ENCODE peak calls at places on chromosomes 12 and 14, in four cellular contexts. V is A549, Q is K562, E is GM12878. X is an unnamed sample.

GRCh38 chr12:72872488-72872887 is 600.3 kb downstream of the TRHDE start:
- DNase-seq in V (no peak), Q (no peak), E (no peak), X (no peak)

GRCh38 chr12:52494518-52494917 is 1.5 kb upstream of the KRT6A start:
- DNase-seq in V (no peak), Q (no peak), E (no peak), X (no peak)

GRCh38 chr12:132222096-132222807 is 78.0 kb downstream of the NOC4L start:
- DNase-seq in V (peak; percentile 52), Q (no peak), E (peak; percentile 8), X (peak; percentile 28)

GRCh38 chr14:104650057-104650980 is 39.1 kb upstream of the INF2 start:
- DNase-seq in V (peak; percentile 82), Q (peak; percentile 83), E (no peak), X (peak; percentile 37)

GRCh38 chr12:122944588-122944987 is 21.7 kb downstream of the ABCB9 start:
- DNase-seq in V (no peak), Q (no peak), E (no peak), X (peak; percentile 33)

GRCh38 chr14:97920201-97920600 is 1123.0 kb downstream of the VRK1 start:
- DNase-seq in V (no peak), Q (no peak), E (no peak), X (no peak)

GRCh38 chr14:101889366-101889765 is 75.0 kb upstream of the DYNC1H1 start:
- DNase-seq in V (no peak), Q (no peak), E (no peak), X (no peak)

GRCh38 chr12:123726244-123726643 is 14.1 kb downstream of the ATP6V0A2 start:
- DNase-seq in V (no peak), Q (no peak), E (no peak), X (no peak)

DNA sequence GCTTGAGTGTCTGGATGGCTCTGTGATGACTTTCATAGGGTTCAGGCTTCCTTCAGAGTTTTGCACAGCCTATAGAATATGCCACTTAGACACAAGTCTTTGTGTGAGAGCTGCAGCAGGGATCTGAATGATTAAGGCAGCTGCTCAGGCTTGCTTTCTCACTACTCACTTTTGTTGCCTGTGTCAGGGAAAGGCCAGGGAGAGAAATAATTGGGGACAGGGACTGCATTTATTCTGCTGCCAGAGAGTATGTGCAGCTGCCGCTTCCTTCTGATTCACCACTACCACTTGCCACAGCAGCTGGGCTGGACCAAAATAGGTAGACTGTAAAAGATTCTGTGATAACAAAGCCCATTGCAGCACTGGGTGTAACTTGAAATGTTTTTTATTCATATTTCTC is 49.7 kb downstream of the TRMT5 start:
- DNase-seq in V (no peak), Q (no peak), E (no peak), X (no peak)
- TF ChIP-seq CEBPB in V (no peak), Q (no peak), E (no peak), X (no peak)

DNA sequence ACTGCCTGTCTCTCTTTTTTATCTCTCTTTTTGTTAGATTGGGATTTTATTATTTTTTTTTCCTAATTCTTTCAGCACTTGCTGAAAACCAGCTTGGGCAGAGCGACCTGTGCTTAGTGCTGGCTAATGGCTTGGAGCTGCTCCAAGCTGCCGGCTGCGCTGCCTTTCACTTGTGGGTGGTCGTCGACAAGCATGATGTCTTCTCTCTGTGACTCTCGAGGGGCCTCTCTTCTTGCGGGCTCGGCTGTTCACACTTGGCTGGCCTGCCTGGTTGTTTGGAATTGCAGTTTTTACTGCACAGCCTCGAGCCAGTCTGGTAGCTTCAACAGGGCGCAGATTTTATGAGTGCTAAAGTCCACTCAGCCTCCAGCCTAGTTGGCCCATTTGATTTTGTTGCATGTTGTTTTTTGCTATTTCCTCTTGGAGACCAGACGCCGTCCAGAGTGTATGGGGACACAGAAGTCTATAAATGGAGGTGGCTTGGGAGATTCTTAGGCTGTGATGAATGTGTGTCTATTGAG is 18.6 kb downstream of the TPCN1 start:
- DNase-seq in V (no peak), Q (no peak), E (no peak), X (no peak)
- TF ChIP-seq POLR2AphosphoS2 in V (no peak), Q (no peak), E (no peak), X (no peak)

DNA sequence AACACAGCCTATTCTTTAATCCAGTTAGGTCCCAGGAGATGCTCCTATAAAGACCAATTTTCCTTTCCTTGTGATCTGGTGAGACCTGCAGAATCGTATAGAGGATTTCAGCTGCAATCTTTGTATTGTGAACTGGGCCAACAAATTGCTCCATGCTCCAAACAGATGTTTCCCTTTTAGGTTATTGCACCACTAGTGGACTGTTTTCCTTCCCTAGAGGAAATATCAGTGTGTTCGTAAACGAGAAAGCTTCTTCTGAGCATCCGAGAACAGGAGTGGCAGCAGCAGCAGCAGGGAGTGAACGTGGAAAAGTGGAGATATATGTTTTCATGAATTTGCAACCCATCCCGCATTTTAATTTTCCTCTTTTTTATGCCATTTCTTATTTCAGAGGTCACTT is 344.1 kb upstream of the PDE3A start:
- DNase-seq in V (no peak), Q (no peak), E (no peak), X (no peak)
- TF ChIP-seq CEBPB in V (no peak), Q (no peak), E (no peak), X (no peak)

GRCh38 chr12:109447482-109447881 is 29.6 kb downstream of the KCTD10 start:
- DNase-seq in V (no peak), Q (no peak), E (no peak), X (no peak)

GRCh38 chr12:109445224-109445623 is 31.9 kb downstream of the KCTD10 start:
- DNase-seq in V (no peak), Q (no peak), E (no peak), X (no peak)

GRCh38 chr12:109446869-109447268 is 30.2 kb downstream of the KCTD10 start:
- DNase-seq in V (no peak), Q (no peak), E (no peak), X (no peak)

GRCh38 chr12:109443794-109444193 is 33.3 kb downstream of the KCTD10 start:
- DNase-seq in V (no peak), Q (no peak), E (no peak), X (no peak)

DNA sequence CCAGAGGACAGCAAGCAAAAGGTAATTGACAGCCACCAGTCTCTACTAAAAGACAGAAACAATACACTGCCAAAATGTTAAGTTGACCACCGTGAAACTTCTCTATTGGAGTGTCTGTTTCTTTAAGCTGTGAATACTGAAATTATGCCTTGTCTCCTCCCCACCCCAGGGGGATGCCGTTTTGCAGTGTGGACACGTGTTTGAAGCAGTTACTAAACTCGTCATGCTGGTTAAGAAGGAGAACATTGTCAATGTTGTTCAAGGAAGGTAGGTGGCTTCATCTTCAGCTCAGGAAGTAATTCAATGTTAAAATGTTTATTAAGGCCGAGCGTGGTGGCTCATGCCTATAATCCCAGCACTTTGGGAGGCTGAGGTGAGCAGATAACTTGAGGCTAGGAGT is 32.8 kb downstream of the KCTD10 start:
- DNase-seq in V (no peak), Q (no peak), E (no peak), X (no peak)
- TF ChIP-seq POLR2AphosphoS2 in V (no peak), Q (no peak), E (no peak), X (no peak)

GRCh38 chr12:13173537-13173936 is 23.0 kb upstream of the EMP1 start:
- DNase-seq in V (no peak), Q (no peak), E (peak; percentile 80), X (no peak)
- TF ChIP-seq CEBPB in V (no peak), Q (no peak), E (no peak), X (no peak)

GRCh38 chr12:105927553-105927952 is 211.2 kb downstream of the NUAK1 start:
- DNase-seq in V (no peak), Q (no peak), E (no peak), X (no peak)
- TF ChIP-seq POLR2AphosphoS2 in V (no peak), Q (no peak), E (no peak), X (no peak)

DNA sequence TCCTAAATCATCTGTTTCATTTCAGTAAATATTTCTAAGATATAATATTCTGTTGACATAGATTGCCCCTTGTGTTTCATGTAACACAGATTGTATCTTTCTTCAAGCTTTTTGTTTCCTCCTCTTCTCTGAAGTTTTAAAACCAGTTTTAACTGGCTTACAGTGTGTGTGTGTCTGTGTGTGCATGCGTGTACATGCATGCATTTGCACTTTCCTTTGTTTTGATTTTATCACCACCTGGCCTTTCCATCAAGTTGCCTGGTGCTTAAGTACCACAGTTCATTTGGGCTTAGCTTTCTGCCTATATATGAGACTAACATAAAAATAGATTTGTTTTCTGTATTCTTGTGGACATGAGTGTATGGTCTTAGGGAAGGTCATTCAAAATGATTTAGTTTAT is 31.9 kb downstream of the ETNK1 start:
- DNase-seq in V (no peak), Q (no peak), E (no peak), X (no peak)
- TF ChIP-seq CEBPB in V (no peak), Q (no peak), E (no peak), X (no peak)